ENCODE peak calls at places on chromosomes 4 and X, in six cellular contexts. H is K562, P is sigmoid colon, E is A549, U is tibial nerve, J is suprapubic skin. O is an unnamed sample.

GRCh38 chrX:110541266-110541665 is 182.6 kb downstream of the RTL9 start:
- DNase-seq in J (no peak), P (no peak), E (no peak), H (no peak), U (no peak), O (no peak)

GRCh38 chr4:72564184-72564583 is 4.8 kb downstream of the ADAMTS3 start:
- DNase-seq in E (no peak), P (no peak), H (no peak), J (no peak), U (no peak), O (no peak)

GRCh38 chrX:148504412-148504950 is 4.1 kb downstream of the AFF2 start:
- DNase-seq in P (no peak), U (no peak), H (no peak), E (no peak), J (no peak), O (no peak)

GRCh38 chrX:152025656-152026440 is 51.4 kb upstream of the GABRE start:
- DNase-seq in E (no peak), U (no peak), P (no peak), H (no peak), J (no peak), O (no peak)

GRCh38 chr4:138461065-138461464 is 218.9 kb upstream of the SLC7A11 start:
- DNase-seq in J (no peak), P (no peak), U (no peak), E (no peak), H (no peak), O (no peak)

GRCh38 chr4:152500798-152501434 is 35.0 kb downstream of the FBXW7 start:
- DNase-seq in P (no peak), E (peak; percentile 30), J (no peak), H (peak; percentile 47), U (peak; percentile 95), O (peak; percentile 36)

GRCh38 chrX:105331244-105331643 is 110.8 kb upstream of the TEX13A start:
- DNase-seq in E (no peak), J (no peak), H (no peak), P (no peak), U (no peak), O (no peak)

GRCh38 chr4:42396361-42397255 is 680 bp upstream of the SHISA3 start:
- DNase-seq in P (no peak), H (no peak), U (no peak), E (no peak), J (no peak), O (no peak)

GRCh38 chrX:22674947-22675346 is 324.8 kb upstream of the DDX53 start:
- DNase-seq in U (no peak), H (no peak), P (no peak), J (no peak), E (no peak), O (no peak)

GRCh38 chr4:23006756-23007155 is 314.0 kb downstream of the GBA3 start:
- DNase-seq in U (no peak), P (no peak), J (no peak), H (no peak), E (no peak), O (no peak)

GRCh38 chr4:183797041-183797444 is 108.1 kb upstream of the STOX2 start:
- DNase-seq in U (no peak), H (no peak), E (peak; percentile 32), P (no peak), J (no peak), O (peak; percentile 34)

GRCh38 chrX:56221101-56221500 is 11.1 kb upstream of the KLF8 start:
- DNase-seq in P (no peak), J (no peak), E (no peak), U (no peak), H (no peak), O (no peak)

GRCh38 chrX:471239-471638 is 84.5 kb upstream of the PPP2R3B start:
- DNase-seq in E (no peak), U (no peak), P (no peak), H (no peak), J (peak; percentile 28), O (no peak)

GRCh38 chr4:113815826-113816225 is 54.3 kb upstream of the CAMK2D start:
- DNase-seq in E (no peak), H (no peak), J (no peak), P (no peak), U (no peak), O (no peak)

GRCh38 chr4:153233761-153234371 is 29.6 kb downstream of the TRIM2 start:
- DNase-seq in U (no peak), J (no peak), H (no peak), E (peak; percentile 28), P (peak; percentile 72), O (peak; percentile 49)

GRCh38 chr4:3442959-3443749 is 1.4 kb downstream of the HGFAC start:
- DNase-seq in H (peak; percentile 87), J (no peak), U (peak; percentile 18), E (peak; percentile 58), P (no peak), O (peak; percentile 52)

GRCh38 chr4:185424905-185425599 is 712 bp downstream of the UFSP2 start:
- DNase-seq in P (peak; percentile 60), H (no peak), J (no peak), E (no peak), U (no peak), O (no peak)

GRCh38 chrX:51760657-51761056 is 17.4 kb downstream of the GSPT2 start:
- DNase-seq in H (no peak), J (no peak), P (no peak), E (no peak), U (no peak), O (no peak)

GRCh38 chrX:49053223-49054072 is 5.4 kb upstream of the CCDC120 start:
- DNase-seq in E (peak; percentile 77), U (no peak), J (no peak), H (peak; percentile 78), P (peak; percentile 79), O (peak; percentile 62)

GRCh38 chrX:108264376-108264775 is 172.8 kb downstream of the ATG4A start:
- DNase-seq in U (no peak), E (no peak), H (no peak), P (no peak), J (no peak), O (no peak)

GRCh38 chrX:110558406-110558805 is 199.8 kb downstream of the RTL9 start:
- DNase-seq in U (no peak), H (no peak), P (no peak), J (no peak), E (no peak), O (no peak)

GRCh38 chr4:4182835-4183568 is 43.7 kb downstream of the OTOP1 start:
- DNase-seq in J (no peak), H (peak; percentile 58), U (no peak), P (no peak), E (peak; percentile 8), O (no peak)

GRCh38 chrX:80808160-80808735 is 1.4 kb downstream of the BRWD3 start:
- DNase-seq in P (peak; percentile 86), U (peak; percentile 88), H (peak; percentile 75), E (peak; percentile 15), J (peak; percentile 84), O (peak; percentile 79)

GRCh38 chrX:56764975-56765791 is 36.1 kb downstream of the NBDY start:
- DNase-seq in J (no peak), E (no peak), P (peak; percentile 49), H (no peak), U (no peak), O (no peak)

GRCh38 chr4:6538111-6538510 is 36.9 kb upstream of the MAN2B2 start:
- DNase-seq in H (no peak), J (no peak), P (no peak), E (no peak), U (no peak), O (no peak)
- TF ChIP-seq EP300 in H (no peak), J (no peak), P (no peak), E (no peak), U (no peak), O (no peak)

DNA sequence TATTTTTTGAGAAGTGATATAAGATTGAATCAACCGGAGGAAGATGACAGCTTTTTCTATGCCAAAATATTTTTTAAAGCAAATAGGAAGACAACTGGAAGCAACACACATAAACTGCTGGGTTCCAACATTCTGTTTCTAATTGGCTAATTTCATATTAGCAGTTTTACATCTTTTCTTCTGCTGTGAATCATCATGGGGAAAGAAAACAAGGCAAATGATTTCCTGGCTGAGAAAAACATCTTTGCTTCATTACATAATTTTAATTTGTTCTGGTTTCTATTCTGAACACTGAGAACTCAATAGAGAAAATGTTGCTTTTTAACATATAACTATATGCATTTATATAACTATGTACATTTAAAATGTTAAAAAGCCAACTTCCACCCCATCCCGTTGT is 2518.5 kb downstream of the ARAP2 start:
- DNase-seq in P (no peak), E (no peak), J (no peak), U (no peak), H (no peak), O (no peak)
- H3K9me3 ChIP-seq in P (no peaks in the 10 kb centered on the region), E (no peaks in the 10 kb centered on the region), J (no peaks in the 10 kb centered on the region), U (no peaks in the 10 kb centered on the region), H (no peaks in the 10 kb centered on the region), O (no peaks in the 10 kb centered on the region)

DNA sequence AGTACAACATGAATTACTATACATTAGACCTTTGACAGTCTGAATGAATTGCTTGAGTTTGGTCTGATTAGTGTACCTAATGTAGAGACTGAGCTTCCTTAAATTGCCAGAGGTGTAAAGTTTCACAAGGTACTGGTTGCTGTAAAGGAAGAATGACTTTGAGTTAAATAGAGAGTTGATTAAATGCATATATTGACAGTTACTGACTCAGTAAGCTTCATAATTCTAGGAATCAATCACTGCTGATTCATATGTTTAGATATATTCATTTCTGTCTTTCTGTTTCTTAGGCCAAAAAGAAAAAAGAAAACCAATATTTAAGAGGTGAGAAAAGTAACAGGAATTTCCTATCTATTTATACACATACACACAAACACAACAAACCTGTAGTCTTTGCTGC is 16.2 kb upstream of the ART3 start:
- DNase-seq in J (no peak), E (no peak), P (no peak), U (no peak), H (no peak), O (no peak)
- TF ChIP-seq EP300 in J (no peak), E (no peak), P (no peak), U (no peak), H (no peak), O (no peak)

DNA sequence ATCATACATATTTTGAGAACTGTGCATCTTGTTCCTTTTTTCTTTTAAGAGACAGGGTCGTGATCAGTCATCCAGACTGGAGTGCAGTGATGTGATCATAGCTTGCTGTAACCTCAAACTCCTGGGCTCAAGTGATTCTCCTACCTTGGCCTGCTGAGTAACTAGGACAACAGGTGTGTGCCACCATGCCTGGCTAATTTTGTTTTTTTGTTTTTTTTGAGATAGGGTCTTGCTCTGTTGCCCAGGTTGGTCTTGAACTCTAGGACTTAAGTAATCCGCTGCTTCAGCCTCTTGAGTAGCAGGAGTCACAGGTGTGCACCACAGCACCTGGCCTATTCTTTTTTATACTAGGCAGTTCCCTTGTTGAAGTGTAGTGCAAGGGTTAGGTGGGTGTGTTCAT is 24.6 kb downstream of the KDM6A start:
- DNase-seq in H (no peak), U (no peak), E (no peak), P (no peak), J (no peak), O (no peak)
- H3K9me3 ChIP-seq in H (no peaks in the 10 kb centered on the region), U (no peaks in the 10 kb centered on the region), E (no peaks in the 10 kb centered on the region), P (no peaks in the 10 kb centered on the region), J (no peaks in the 10 kb centered on the region), O (peaks cover 7% of the 10 kb centered on the region)